ENCODE peak calls at places on chromosomes 3 and 15, in five cellular contexts. Z is MM.1S, L is GM23338, F is K562, K is astrocyte. P is an unnamed sample.
A peak's percentile ranks its signal among the peaks of the same experiment; 100 is the strongest.

GRCh38 chr15:82891025-82891390 is 61.5 kb downstream of the HOMER2 start:
- DNase-seq in Z (no peak), L (no peak), F (no peak), K (no peak), P (no peak)

GRCh38 chr15:85408270-85408746 is 27.9 kb downstream of the AKAP13 start:
- DNase-seq in Z (peak; percentile 42), L (no peak), F (no peak), K (no peak), P (no peak)

GRCh38 chr3:153350420-153350819 is 188.4 kb downstream of the RAP2B start:
- DNase-seq in Z (peak; percentile 28), L (no peak), F (no peak), K (peak; percentile 95), P (peak; percentile 20)

GRCh38 chr3:122627301-122627700 is 49.9 kb downstream of the PARP15 start:
- DNase-seq in Z (no peak), L (no peak), F (no peak), K (no peak), P (no peak)

GRCh38 chr15:90002428-90002844 is 1.3 kb downstream of the ZNF710 start:
- DNase-seq in Z (peak; percentile 45), L (peak; percentile 60), F (no peak), K (peak; percentile 29), P (peak; percentile 52)

GRCh38 chr3:72088486-72089025 is 303.6 kb upstream of the PROK2 start:
- DNase-seq in Z (no peak), L (peak; percentile 14), F (no peak), K (no peak), P (no peak)

GRCh38 chr15:34737379-34737928 is 17.3 kb downstream of the GJD2 start:
- DNase-seq in Z (no peak), L (no peak), F (no peak), K (no peak), P (no peak)

GRCh38 chr15:68409736-68410370 is 22.1 kb downstream of the ITGA11 start:
- DNase-seq in Z (no peak), L (no peak), F (no peak), K (no peak), P (no peak)

GRCh38 chr3:1551741-1552140 is 458.9 kb downstream of the CNTN6 start:
- DNase-seq in Z (no peak), L (no peak), F (no peak), K (no peak), P (no peak)

GRCh38 chr3:9938966-9939365 is 5.3 kb downstream of the CRELD1 start:
- DNase-seq in Z (no peak), L (no peak), F (no peak), K (no peak), P (no peak)

GRCh38 chr15:70806992-70807712 is 43.8 kb upstream of the UACA start:
- DNase-seq in Z (no peak), L (no peak), F (no peak), K (no peak), P (no peak)

GRCh38 chr15:77027697-77028450 is 32.9 kb downstream of the PSTPIP1 start:
- DNase-seq in Z (no peak), L (peak; percentile 69), F (peak; percentile 92), K (no peak), P (peak; percentile 20)

GRCh38 chr3:189947948-189948723 is 172.6 kb downstream of the P3H2 start:
- DNase-seq in Z (peak; percentile 45), L (peak; percentile 67), F (no peak), K (no peak), P (peak; percentile 48)

GRCh38 chr15:28125673-28126651 is 26.8 kb upstream of the OCA2 start:
- DNase-seq in Z (peak; percentile 54), L (peak; percentile 81), F (peak; percentile 44), K (peak; percentile 24), P (peak; percentile 73)

GRCh38 chr3:38365469-38366062 is 19.0 kb downstream of the XYLB start:
- DNase-seq in Z (no peak), L (no peak), F (no peak), K (no peak), P (no peak)

GRCh38 chr3:11050666-11051323 is 58.2 kb downstream of the SLC6A1 start:
- DNase-seq in Z (no peak), L (no peak), F (no peak), K (no peak), P (no peak)

GRCh38 chr3:48851407-48851806 is 3.7 kb upstream of the PRKAR2A start:
- DNase-seq in Z (no peak), L (peak; percentile 37), F (no peak), K (peak; percentile 24), P (peak; percentile 40)

GRCh38 chr15:70569139-70569717 is 194.1 kb downstream of the UACA start:
- DNase-seq in Z (no peak), L (peak; percentile 53), F (no peak), K (peak; percentile 55), P (peak; percentile 66)

GRCh38 chr15:99052205-99052604 is 44.6 kb upstream of the PGPEP1L start:
- DNase-seq in Z (no peak), L (no peak), F (no peak), K (no peak), P (no peak)

GRCh38 chr15:66505430-66505811 is 295 bp downstream of the ZWILCH start:
- DNase-seq in Z (no peak), L (no peak), F (no peak), K (peak; percentile 55), P (peak; percentile 65)

GRCh38 chr3:23036728-23037127 is 166.4 kb upstream of the UBE2E2 start:
- DNase-seq in Z (no peak), L (no peak), F (no peak), K (no peak), P (no peak)

GRCh38 chr3:71069797-71070196 is 513.7 kb downstream of the FOXP1 start:
- DNase-seq in Z (peak; percentile 44), L (peak; percentile 72), F (peak; percentile 37), K (no peak), P (peak; percentile 79)

GRCh38 chr15:98647026-98647773 is 1.1 kb upstream of the IGF1R start:
- DNase-seq in Z (peak; percentile 85), L (peak; percentile 90), F (peak; percentile 86), K (peak; percentile 54), P (peak; percentile 66)

GRCh38 chr3:132237652-132238032 is 79.6 kb upstream of the ACP3 start:
- DNase-seq in Z (no peak), L (no peak), F (no peak), K (no peak), P (no peak)

GRCh38 chr3:88957751-88958452 is 149.5 kb upstream of the EPHA3 start:
- DNase-seq in Z (no peak), L (no peak), F (no peak), K (peak; percentile 93), P (peak; percentile 76)

GRCh38 chr3:8746780-8747345 is 13.3 kb downstream of the CAV3 start:
- DNase-seq in Z (no peak), L (no peak), F (no peak), K (no peak), P (peak; percentile 53)

GRCh38 chr3:136929984-136930671 is 27.7 kb upstream of the IL20RB start:
- DNase-seq in Z (no peak), L (no peak), F (no peak), K (no peak), P (peak; percentile 23)

GRCh38 chr3:49715611-49716121 is 3.8 kb downstream of the AMIGO3 start:
- DNase-seq in Z (no peak), L (no peak), F (no peak), K (no peak), P (no peak)

GRCh38 chr15:90177012-90177411 is 24.1 kb upstream of the SEMA4B start:
- DNase-seq in Z (no peak), L (peak; percentile 69), F (no peak), K (no peak), P (no peak)

GRCh38 chr3:58640700-58641372 is 25.7 kb downstream of the FAM3D start:
- DNase-seq in Z (peak; percentile 62), L (peak; percentile 95), F (peak; percentile 82), K (peak; percentile 59), P (peak; percentile 70)

GRCh38 chr3:144586382-144586781 is 614.8 kb downstream of the DIPK2A start:
- DNase-seq in Z (no peak), L (no peak), F (no peak), K (peak; percentile 4), P (peak; percentile 78)

GRCh38 chr15:37764733-37765191 is 169.7 kb upstream of the TMCO5A start:
- DNase-seq in Z (peak; percentile 64), L (peak; percentile 77), F (peak; percentile 53), K (peak; percentile 34), P (peak; percentile 54)

GRCh38 chr3:155554777-155555445 is 190.0 kb downstream of the PLCH1 start:
- DNase-seq in Z (peak; percentile 42), L (no peak), F (no peak), K (no peak), P (no peak)

GRCh38 chr3:127959873-127960272 is 44.8 kb downstream of the KBTBD12 start:
- DNase-seq in Z (no peak), L (peak; percentile 73), F (no peak), K (no peak), P (peak; percentile 17)

GRCh38 chr3:17183951-17184550 is 299.3 kb downstream of the PLCL2 start:
- DNase-seq in Z (no peak), L (no peak), F (peak; percentile 24), K (peak; percentile 74), P (peak; percentile 81)

GRCh38 chr3:21174461-21174860 is 576.5 kb downstream of the ZNF385D start:
- DNase-seq in Z (no peak), L (no peak), F (no peak), K (peak; percentile 88), P (peak; percentile 19)

GRCh38 chr3:134300520-134300919 is 49.9 kb upstream of the RYK start:
- DNase-seq in Z (no peak), L (peak; percentile 44), F (no peak), K (no peak), P (no peak)

GRCh38 chr15:29942144-29942543 is 119.9 kb upstream of the TJP1 start:
- DNase-seq in Z (no peak), L (peak; percentile 61), F (no peak), K (no peak), P (no peak)
- TF ChIP-seq CTCF in Z (no peak), L (peak; percentile 60), F (peak; percentile 18), K (peak; percentile 19), P (no peak)

DNA sequence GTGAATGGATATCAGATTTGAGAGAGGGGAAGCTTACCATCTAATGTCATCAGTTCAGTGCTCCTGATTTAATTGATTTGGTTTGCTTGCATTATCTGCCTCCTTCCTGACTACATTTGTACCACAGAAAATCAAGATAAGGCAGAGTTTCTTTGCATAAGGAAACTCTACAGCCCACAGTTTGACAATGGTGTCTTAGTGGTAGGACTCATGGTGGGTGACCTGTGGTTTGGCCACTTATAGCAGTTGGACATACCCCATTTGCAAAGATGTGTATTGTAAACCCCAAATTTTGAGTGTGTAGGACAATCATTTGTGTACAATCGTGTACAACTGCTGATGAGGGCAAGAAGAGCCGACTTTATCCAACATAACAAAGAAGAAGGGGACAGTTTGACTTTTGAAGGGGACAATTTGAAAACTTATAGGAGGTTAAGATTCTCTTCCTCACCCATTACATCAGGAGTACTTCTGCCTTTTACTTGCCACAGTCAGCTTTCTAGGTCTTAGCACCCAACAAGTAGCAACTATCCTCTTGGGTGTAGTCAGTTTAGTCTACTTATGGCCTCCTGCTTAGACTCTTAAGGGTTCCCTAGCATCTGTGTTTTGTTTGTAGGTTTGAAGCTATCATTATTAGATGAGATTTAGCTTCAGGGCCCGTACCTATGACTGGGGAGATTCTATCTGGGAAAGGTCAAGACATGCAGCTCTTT is 6.2 kb downstream of the TGFBR2 start:
- DNase-seq in Z (no peak), L (no peak), F (no peak), K (no peak), P (no peak)
- H4K20me1 ChIP-seq in Z (no peaks in the 10 kb centered on the region), L (peaks cover 11% of the 10 kb centered on the region), F (no peaks in the 10 kb centered on the region), K (peaks cover 70% of the 10 kb centered on the region), P (no peaks in the 10 kb centered on the region)

GRCh38 chr3:35946857-35947514 is 307.7 kb downstream of the ARPP21 start:
- DNase-seq in Z (no peak), L (no peak), F (no peak), K (no peak), P (no peak)
- TF ChIP-seq CTCF in Z (no peak), L (no peak), F (no peak), K (no peak), P (no peak)

GRCh38 chr3:177168431-177168830 is 28.9 kb downstream of the TBL1XR1 start:
- DNase-seq in Z (no peak), L (no peak), F (no peak), K (no peak), P (no peak)
- H4K20me1 ChIP-seq in Z (peaks cover 84% of the 10 kb centered on the region), L (peaks cover 92% of the 10 kb centered on the region), F (peaks cover 22% of the 10 kb centered on the region), K (peaks cover 94% of the 10 kb centered on the region), P (no peaks in the 10 kb centered on the region)